ENCODE peak calls at places on chromosome 2, in five cellular contexts. O is HT1080; M is fibroblast of lung; E is nucleus accumbens; K is CD8-positive, alpha-beta memory T cell. F is an unnamed sample.

GRCh38 chr2:76448956-76449355 is 738.2 kb upstream of the GCFC2 start:
- DNase-seq in O (no peak), M (no peak), E (no peak), K (no peak), F (no peak)

GRCh38 chr2:29446852-29447251 is 331.6 kb downstream of the CLIP4 start:
- DNase-seq in O (no peak), M (no peak), E (no peak), K (no peak), F (peak)

GRCh38 chr2:142603761-142604160 is 273.7 kb upstream of the KYNU start:
- DNase-seq in O (no peak), M (peak), E (no peak), K (no peak), F (no peak)

GRCh38 chr2:119465687-119466086 is 34.0 kb downstream of the TMEM37 start:
- DNase-seq in O (no peak), M (no peak), E (no peak), K (no peak), F (no peak)

GRCh38 chr2:130390460-130391057 is 34.7 kb downstream of the PTPN18 start:
- DNase-seq in O (no peak), M (no peak), E (no peak), K (no peak), F (no peak)

GRCh38 chr2:85961053-85961452 is 72.3 kb upstream of the ST3GAL5 start:
- DNase-seq in O (no peak), M (no peak), E (no peak), K (no peak), F (no peak)

GRCh38 chr2:20562540-20563225 is 88.2 kb downstream of the HS1BP3 start:
- DNase-seq in O (no peak), M (no peak), E (peak), K (no peak), F (no peak)

GRCh38 chr2:102782916-102783315 is 21.1 kb downstream of the TMEM182 start:
- DNase-seq in O (no peak), M (no peak), E (no peak), K (no peak), F (no peak)

GRCh38 chr2:69667805-69668382 is 24.4 kb upstream of the AAK1 start:
- DNase-seq in O (no peak), M (no peak), E (no peak), K (no peak), F (no peak)

GRCh38 chr2:217729426-217730058 is 273.3 kb downstream of the TNS1 start:
- DNase-seq in O (no peak), M (peak), E (no peak), K (no peak), F (no peak)

GRCh38 chr2:157246212-157247067 is 11.1 kb upstream of the GALNT5 start:
- DNase-seq in O (peak), M (peak), E (no peak), K (no peak), F (peak)

GRCh38 chr2:50535256-50535655 is 496.7 kb downstream of the NRXN1 start:
- DNase-seq in O (no peak), M (no peak), E (no peak), K (no peak), F (no peak)